ENCODE peak calls at places on chromosome 20, in eight cellular contexts. One of them, this sample, is unnamed.

GRCh38 chr20:50815162-50815989 is 20.5 kb downstream of the BCAS4 start:
- DNase-seq in cardiac fibroblast: no peak
- DNase-seq in HEK293T: no peak
- DNase-seq in small intestine: no peak
- DNase-seq in naive thymus-derived CD4-positive, alpha-beta T cell: no peak
- DNase-seq in ACHN: no peak
- DNase-seq in AG08396: peak; percentile 78
- DNase-seq in activated CD4-positive, CD25-positive, alpha-beta regulatory T cell: no peak
- DNase-seq in this sample: no peak

GRCh38 chr20:23349338-23350006 is 1.1 kb upstream of the NXT1 start:
- DNase-seq in cardiac fibroblast: no peak
- DNase-seq in HEK293T: peak; percentile 15
- DNase-seq in small intestine: peak; percentile 6
- DNase-seq in naive thymus-derived CD4-positive, alpha-beta T cell: no peak
- DNase-seq in ACHN: no peak
- DNase-seq in AG08396: no peak
- DNase-seq in activated CD4-positive, CD25-positive, alpha-beta regulatory T cell: no peak
- DNase-seq in this sample: no peak

GRCh38 chr20:15639839-15640238 is 933.4 kb downstream of the KIF16B start:
- DNase-seq in cardiac fibroblast: no peak
- DNase-seq in HEK293T: no peak
- DNase-seq in small intestine: no peak
- DNase-seq in naive thymus-derived CD4-positive, alpha-beta T cell: no peak
- DNase-seq in ACHN: no peak
- DNase-seq in AG08396: no peak
- DNase-seq in activated CD4-positive, CD25-positive, alpha-beta regulatory T cell: no peak
- DNase-seq in this sample: no peak

GRCh38 chr20:43564993-43565757 is 6.3 kb downstream of the SGK2 start:
- DNase-seq in cardiac fibroblast: no peak
- DNase-seq in HEK293T: no peak
- DNase-seq in small intestine: no peak
- DNase-seq in naive thymus-derived CD4-positive, alpha-beta T cell: no peak
- DNase-seq in ACHN: no peak
- DNase-seq in AG08396: no peak
- DNase-seq in activated CD4-positive, CD25-positive, alpha-beta regulatory T cell: no peak
- DNase-seq in this sample: no peak

GRCh38 chr20:57435498-57436222 is 44.5 kb downstream of the RBM38 start:
- DNase-seq in cardiac fibroblast: peak; percentile 52
- DNase-seq in HEK293T: no peak
- DNase-seq in small intestine: peak; percentile 41
- DNase-seq in naive thymus-derived CD4-positive, alpha-beta T cell: peak; percentile 37
- DNase-seq in ACHN: no peak
- DNase-seq in AG08396: no peak
- DNase-seq in activated CD4-positive, CD25-positive, alpha-beta regulatory T cell: no peak
- DNase-seq in this sample: peak; percentile 99

GRCh38 chr20:20364747-20365558 is 3.0 kb upstream of the INSM1 start:
- DNase-seq in cardiac fibroblast: no peak
- DNase-seq in HEK293T: no peak
- DNase-seq in small intestine: no peak
- DNase-seq in naive thymus-derived CD4-positive, alpha-beta T cell: no peak
- DNase-seq in ACHN: no peak
- DNase-seq in AG08396: no peak
- DNase-seq in activated CD4-positive, CD25-positive, alpha-beta regulatory T cell: no peak
- DNase-seq in this sample: no peak

GRCh38 chr20:62136283-62137091 is 6.7 kb downstream of the PSMA7 start:
- DNase-seq in cardiac fibroblast: peak; percentile 81
- DNase-seq in HEK293T: peak; percentile 58
- DNase-seq in small intestine: peak; percentile 76
- DNase-seq in naive thymus-derived CD4-positive, alpha-beta T cell: peak; percentile 65
- DNase-seq in ACHN: peak; percentile 69
- DNase-seq in AG08396: peak; percentile 72
- DNase-seq in activated CD4-positive, CD25-positive, alpha-beta regulatory T cell: peak; percentile 51
- DNase-seq in this sample: peak; percentile 74

GRCh38 chr20:58389324-58389967 is 417 bp downstream of the VAPB start:
- DNase-seq in cardiac fibroblast: peak; percentile 52
- DNase-seq in HEK293T: peak; percentile 37
- DNase-seq in small intestine: peak; percentile 40
- DNase-seq in naive thymus-derived CD4-positive, alpha-beta T cell: no peak
- DNase-seq in ACHN: peak; percentile 40
- DNase-seq in AG08396: peak; percentile 71
- DNase-seq in activated CD4-positive, CD25-positive, alpha-beta regulatory T cell: no peak
- DNase-seq in this sample: peak; percentile 26

GRCh38 chr20:63850689-63851547 is 10.4 kb upstream of the ABHD16B start:
- DNase-seq in cardiac fibroblast: no peak
- DNase-seq in HEK293T: no peak
- DNase-seq in small intestine: no peak
- DNase-seq in naive thymus-derived CD4-positive, alpha-beta T cell: no peak
- DNase-seq in ACHN: no peak
- DNase-seq in AG08396: no peak
- DNase-seq in activated CD4-positive, CD25-positive, alpha-beta regulatory T cell: no peak
- DNase-seq in this sample: no peak

GRCh38 chr20:64211874-64212658 is 43.5 kb upstream of the PCMTD2 start:
- DNase-seq in cardiac fibroblast: no peak
- DNase-seq in HEK293T: no peak
- DNase-seq in small intestine: no peak
- DNase-seq in naive thymus-derived CD4-positive, alpha-beta T cell: no peak
- DNase-seq in ACHN: no peak
- DNase-seq in AG08396: no peak
- DNase-seq in activated CD4-positive, CD25-positive, alpha-beta regulatory T cell: no peak
- DNase-seq in this sample: no peak

GRCh38 chr20:54088430-54088829 is 18.0 kb upstream of the BCAS1 start:
- DNase-seq in cardiac fibroblast: no peak
- DNase-seq in HEK293T: no peak
- DNase-seq in small intestine: no peak
- DNase-seq in naive thymus-derived CD4-positive, alpha-beta T cell: no peak
- DNase-seq in ACHN: no peak
- DNase-seq in AG08396: no peak
- DNase-seq in activated CD4-positive, CD25-positive, alpha-beta regulatory T cell: no peak
- DNase-seq in this sample: no peak

GRCh38 chr20:42082611-42083010 is 464.4 kb upstream of the CHD6 start:
- DNase-seq in cardiac fibroblast: peak; percentile 16
- DNase-seq in HEK293T: no peak
- DNase-seq in small intestine: peak; percentile 16
- DNase-seq in naive thymus-derived CD4-positive, alpha-beta T cell: no peak
- DNase-seq in ACHN: no peak
- DNase-seq in AG08396: no peak
- DNase-seq in activated CD4-positive, CD25-positive, alpha-beta regulatory T cell: no peak
- DNase-seq in this sample: no peak

GRCh38 chr20:44081476-44081875 is 105.5 kb downstream of the JPH2 start:
- DNase-seq in cardiac fibroblast: no peak
- DNase-seq in HEK293T: no peak
- DNase-seq in small intestine: no peak
- DNase-seq in naive thymus-derived CD4-positive, alpha-beta T cell: no peak
- DNase-seq in ACHN: no peak
- DNase-seq in AG08396: no peak
- DNase-seq in activated CD4-positive, CD25-positive, alpha-beta regulatory T cell: no peak
- DNase-seq in this sample: no peak

This sample was measured in HepG2.